ENCODE peak calls at places on chromosomes 5 and 9, in six cellular contexts. I, L, G, E, B and Q are unnamed samples.

GRCh38 chr5:162174358-162174757 is 106.8 kb downstream of the GABRG2 start:
- DNase-seq in E (no peak), I (no peak), L (no peak), G (no peak), B (no peak), Q (no peak)

GRCh38 chr5:116654890-116655289 is 80.3 kb upstream of the SEMA6A start:
- DNase-seq in L (no peak), B (no peak), E (no peak), G (no peak), I (no peak), Q (no peak)

GRCh38 chr5:776862-777711 is 7.4 kb downstream of the ZDHHC11B start:
- DNase-seq in B (no peak), I (no peak), L (peak), E (no peak), G (no peak), Q (no peak)

GRCh38 chr9:133700861-133701320 is 37.3 kb downstream of the SARDH start:
- DNase-seq in B (no peak), G (no peak), L (no peak), E (no peak), I (peak), Q (peak)

GRCh38 chr5:138649316-138649720 is 74.1 kb upstream of the HSPA9 start:
- DNase-seq in L (no peak), B (peak), I (no peak), G (no peak), E (no peak), Q (no peak)

GRCh38 chr5:24042688-24043087 is 535.3 kb downstream of the PRDM9 start:
- DNase-seq in B (no peak), L (no peak), I (no peak), E (no peak), G (no peak), Q (no peak)

GRCh38 chr9:89234636-89235035 is 56.0 kb upstream of the SHC3 start:
- DNase-seq in G (peak), E (no peak), B (peak), I (peak), L (peak), Q (peak)

GRCh38 chr5:81631124-81631523 is 119.8 kb downstream of the SSBP2 start:
- DNase-seq in I (no peak), G (no peak), L (no peak), E (no peak), B (no peak), Q (no peak)

GRCh38 chr9:72592501-72593403 is 71.3 kb downstream of the TMC1 start:
- DNase-seq in B (no peak), G (peak), L (no peak), I (peak), E (peak), Q (peak)

GRCh38 chr5:162888268-162888667 is 549.1 kb upstream of the CCNG1 start:
- DNase-seq in I (no peak), B (no peak), L (no peak), E (no peak), G (no peak), Q (no peak)

GRCh38 chr9:29393064-29393463 is 1819.8 kb upstream of the C9orf72 start:
- DNase-seq in I (no peak), L (no peak), B (no peak), E (no peak), G (peak), Q (peak)

DNA sequence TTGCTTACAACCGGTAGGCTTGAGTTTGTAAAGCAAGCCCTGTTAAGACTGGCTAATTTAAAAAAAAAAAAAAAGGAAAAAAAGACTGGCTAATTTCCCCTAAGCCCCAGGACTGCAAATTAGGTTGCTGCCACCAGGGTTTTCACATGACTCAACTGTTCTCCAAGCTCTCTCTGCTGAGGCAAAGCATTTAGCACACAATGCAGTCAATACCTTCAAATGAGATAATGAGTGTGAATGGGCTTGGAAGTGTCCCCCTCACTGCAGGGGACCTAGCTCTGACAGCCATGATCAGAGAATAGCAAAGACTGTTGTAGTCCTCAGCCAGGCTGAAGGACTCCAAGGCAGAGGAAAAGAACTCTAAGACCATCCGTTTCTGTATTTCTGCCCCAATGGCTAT is 42.8 kb upstream of the ZSWIM6 start:
- DNase-seq in G (peak), L (no peak), E (no peak), I (no peak), B (no peak), Q (no peak)
- TF ChIP-seq CTCF in G (no peak), L (no peak), E (no peak), I (no peak), B (no peak), Q (no peak)

DNA sequence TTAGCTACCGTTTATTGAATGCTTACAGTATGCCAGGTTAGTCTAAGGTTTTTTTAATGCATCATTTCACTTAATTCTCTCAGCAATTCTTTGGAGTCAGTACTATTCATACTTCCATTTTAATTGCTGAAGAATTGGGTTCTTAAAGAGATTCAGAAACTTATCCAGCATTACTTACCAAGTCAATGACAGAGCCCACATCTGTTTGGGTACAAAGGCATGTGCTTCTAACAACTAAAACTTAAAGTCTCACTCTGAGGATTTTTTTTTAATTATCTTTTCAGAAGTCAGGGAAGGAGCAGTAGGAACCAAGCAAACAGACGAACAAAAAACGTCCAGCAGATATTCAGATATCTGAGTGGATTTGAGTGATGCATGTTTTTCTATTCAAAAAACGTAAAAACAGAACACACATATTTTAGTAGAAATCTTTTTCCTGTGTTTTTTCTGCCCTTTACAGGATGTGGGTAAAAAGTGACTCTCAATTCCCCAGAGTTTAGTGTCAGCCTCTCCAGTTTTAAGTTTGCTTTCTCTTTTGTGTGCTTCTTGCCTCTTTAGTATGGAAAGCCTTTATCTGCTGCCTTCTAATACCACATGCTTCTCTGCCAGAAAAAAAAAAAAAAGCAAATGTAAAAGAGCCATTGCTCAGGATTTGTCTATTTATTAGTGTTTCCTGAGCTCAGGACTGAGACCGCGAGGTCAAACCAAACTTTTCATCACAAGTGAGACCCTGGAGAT is 118.0 kb downstream of the PRKACG start:
- DNase-seq in G (no peak), I (peak), E (no peak), L (no peak), B (no peak), Q (no peak)
- H3K4me3 ChIP-seq in G (no peak), I (no peak), E (no peak), L (no peak), B (no peak), Q (no peak)

GRCh38 chr9:130861372-130862180 is 26.5 kb downstream of the ABL1 start:
- DNase-seq in G (no peak), E (no peak), L (no peak), B (no peak), I (no peak), Q (no peak)

GRCh38 chr9:130862217-130862616 is 27.2 kb downstream of the ABL1 start:
- DNase-seq in L (no peak), E (no peak), I (no peak), B (no peak), G (no peak), Q (no peak)

GRCh38 chr9:130858734-130859705 is 24.0 kb downstream of the ABL1 start:
- DNase-seq in L (no peak), G (no peak), B (no peak), I (no peak), E (no peak), Q (no peak)

GRCh38 chr9:130862747-130863146 is 27.7 kb downstream of the ABL1 start:
- DNase-seq in I (no peak), L (no peak), B (no peak), G (no peak), E (no peak), Q (no peak)

DNA sequence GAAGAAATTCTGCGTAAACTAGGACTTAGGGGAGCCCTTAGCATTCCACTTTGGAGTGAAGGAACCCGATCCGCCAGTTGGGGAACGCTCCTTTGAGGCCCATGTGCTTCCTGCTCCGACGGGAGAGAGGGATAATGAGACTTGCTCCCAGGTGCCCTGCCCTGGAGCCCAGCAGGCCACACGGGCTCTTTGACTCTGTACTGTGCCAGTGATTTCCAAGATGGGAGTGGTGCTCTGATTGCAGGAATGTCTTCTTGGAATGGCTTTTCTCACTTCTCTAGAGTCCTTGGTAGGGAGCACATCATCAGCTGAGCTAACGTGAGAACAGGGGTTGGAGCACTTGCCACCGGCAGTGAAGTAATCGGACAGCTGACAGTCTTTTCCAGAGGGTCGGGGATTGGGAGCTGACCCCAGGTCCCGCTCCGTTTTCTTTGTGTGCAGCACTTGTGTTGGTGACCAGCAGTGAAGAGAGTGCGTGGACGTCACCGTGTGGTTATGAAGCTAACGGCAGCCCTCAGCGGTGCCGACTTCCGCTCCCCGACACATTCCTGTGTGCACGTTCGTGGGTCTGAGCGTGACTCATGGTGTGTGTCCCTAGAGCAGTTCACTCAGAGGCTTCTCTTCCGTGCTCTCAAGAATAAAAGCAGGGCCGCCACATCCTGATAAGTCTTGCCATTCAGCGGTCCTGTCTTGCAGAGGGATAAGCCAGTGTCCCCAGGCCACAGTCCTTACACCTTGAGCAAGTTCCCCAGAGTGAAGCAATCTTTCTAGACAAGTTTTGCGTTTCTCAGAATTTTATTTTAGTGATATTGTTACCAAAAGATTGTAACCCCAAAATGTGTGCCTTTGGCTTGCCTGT is 25.6 kb downstream of the ABL1 start:
- DNase-seq in G (peak), E (peak), L (no peak), I (peak), B (peak), Q (peak)
- TF ChIP-seq CTCF in G (peak), E (peak), L (peak), I (peak), B (no peak), Q (peak)

GRCh38 chr9:127852829-127853228 is 1.6 kb downstream of the ENG start:
- DNase-seq in I (no peak), G (no peak), B (no peak), E (no peak), L (no peak), Q (no peak)
- H3K4me3 ChIP-seq in I (no peak), G (peak), B (peak), E (peak), L (peak), Q (peak)

GRCh38 chr5:181259974-181260719 is 796 bp downstream of the TRIM52 start:
- DNase-seq in I (no peak), L (no peak), G (peak), E (peak), B (no peak), Q (no peak)

GRCh38 chr5:181259283-181259682 is 1.7 kb downstream of the TRIM52 start:
- DNase-seq in L (no peak), B (no peak), E (no peak), I (no peak), G (peak), Q (no peak)

GRCh38 chr5:181260720-181261319 is at the start of gene TRIM52:
- DNase-seq in G (peak), L (peak), E (peak), B (peak), I (peak), Q (peak)

GRCh38 chr5:181263633-181264032 is 2.7 kb upstream of the TRIM52 start:
- DNase-seq in L (no peak), B (no peak), E (no peak), I (no peak), G (no peak), Q (no peak)

GRCh38 chr5:181261320-181262085 is 560 bp upstream of the TRIM52 start:
- DNase-seq in L (peak), E (peak), I (peak), B (peak), G (peak), Q (peak)
- TF ChIP-seq CTCF in L (no peak), E (no peak), I (no peak), B (no peak), G (no peak), Q (no peak)

DNA sequence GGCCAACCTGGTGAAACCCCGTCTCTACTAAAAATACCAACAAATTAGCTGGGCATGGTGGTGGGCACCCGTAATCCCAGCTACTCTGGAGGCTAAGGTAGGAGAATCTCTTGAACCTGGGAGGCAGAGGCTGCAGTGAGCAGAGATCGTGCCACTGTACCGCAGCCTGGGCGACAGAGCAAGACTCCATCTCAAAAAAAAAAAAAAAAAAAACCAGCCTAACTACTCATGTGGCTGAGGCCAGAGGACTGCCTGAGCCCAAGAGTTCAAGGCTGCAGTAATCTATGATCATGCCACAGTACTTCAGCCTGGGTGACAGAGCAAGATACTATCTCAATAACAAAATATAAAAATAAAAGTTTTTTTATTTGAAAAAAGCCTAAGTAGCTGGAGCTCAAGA is 3.2 kb downstream of the UBTD2 start:
- DNase-seq in G (no peak), L (no peak), I (no peak), B (no peak), E (no peak), Q (no peak)
- H3K4me3 ChIP-seq in G (peak), L (no peak), I (no peak), B (no peak), E (no peak), Q (no peak)

DNA sequence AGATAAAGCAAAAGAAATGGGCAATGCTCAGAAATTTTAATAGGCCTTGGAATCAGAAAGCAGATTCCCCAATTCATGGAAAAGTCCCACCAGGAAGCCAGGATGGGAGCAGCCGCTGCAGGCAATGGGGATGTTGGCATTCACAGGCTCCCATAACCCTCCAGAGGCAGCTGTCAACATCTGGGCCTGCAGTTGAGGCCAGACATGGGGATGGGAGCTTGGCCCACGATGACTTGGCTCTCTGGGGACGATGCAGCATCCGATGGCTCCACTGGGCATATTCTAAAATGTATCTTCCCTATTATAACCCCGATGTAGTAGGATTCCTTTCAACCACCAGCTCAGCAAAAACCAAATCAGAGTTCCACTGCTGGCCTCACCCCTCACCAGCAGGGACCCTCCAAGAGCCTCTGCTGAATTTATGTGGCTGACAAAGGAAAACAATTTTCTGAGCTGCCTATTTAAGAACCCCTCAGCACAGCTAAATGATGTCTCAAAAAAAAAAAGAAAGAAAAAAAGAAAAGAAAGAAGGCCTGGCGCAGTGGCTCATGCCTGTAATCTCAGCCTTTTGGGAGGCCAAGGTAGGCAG is 7.1 kb downstream of the SPRY4 start:
- DNase-seq in E (no peak), L (no peak), I (no peak), G (peak), B (no peak), Q (no peak)
- TF ChIP-seq CTCF in E (peak), L (no peak), I (peak), G (peak), B (no peak), Q (peak)